ENCODE peak calls at places on chromosomes 16 and 17, in five cellular contexts. B, G, V, E and N are unnamed samples.

GRCh38 chr17:38879878-38880727 is 10.2 kb downstream of the LASP1 start:
- DNase-seq in B (no peak), G (no peak), V (peak), E (no peak), N (peak)

GRCh38 chr17:78342438-78343098 is 17.3 kb downstream of the SOCS3 start:
- DNase-seq in B (no peak), G (no peak), V (no peak), E (peak), N (no peak)

GRCh38 chr17:73584049-73584448 is 60.2 kb downstream of the SDK2 start:
- DNase-seq in B (no peak), G (no peak), V (no peak), E (no peak), N (no peak)

GRCh38 chr17:57514614-57515013 is 230.5 kb downstream of the CCDC182 start:
- DNase-seq in B (no peak), G (no peak), V (no peak), E (no peak), N (no peak)

GRCh38 chr17:8469964-8470363 is 34.3 kb downstream of the NDEL1 start:
- DNase-seq in B (no peak), G (no peak), V (no peak), E (no peak), N (no peak)

GRCh38 chr17:71472809-71473789 is 647.7 kb upstream of the SOX9 start:
- DNase-seq in B (no peak), G (peak), V (no peak), E (peak), N (peak)

GRCh38 chr17:6749519-6749918 is 6.3 kb upstream of the XAF1 start:
- DNase-seq in B (no peak), G (no peak), V (no peak), E (no peak), N (no peak)

GRCh38 chr16:27244363-27244755 is 24.2 kb downstream of the NSMCE1 start:
- DNase-seq in B (no peak), G (no peak), V (no peak), E (no peak), N (no peak)

GRCh38 chr16:80372341-80372740 is 168.5 kb upstream of the DYNLRB2 start:
- DNase-seq in B (no peak), G (no peak), V (no peak), E (no peak), N (no peak)

GRCh38 chr16:84662471-84662870 is 14.2 kb downstream of the KLHL36 start:
- DNase-seq in B (no peak), G (no peak), V (no peak), E (no peak), N (no peak)

GRCh38 chr17:36812762-36813161 is 124.5 kb upstream of the LHX1 start:
- DNase-seq in B (no peak), G (no peak), V (no peak), E (no peak), N (peak)

GRCh38 chr16:77788196-77789084 is at the start of gene VAT1L:
- DNase-seq in B (no peak), G (peak), V (peak), E (no peak), N (peak)

GRCh38 chr17:2144701-2145100 is 89.8 kb downstream of the HIC1 start:
- DNase-seq in B (no peak), G (no peak), V (no peak), E (no peak), N (no peak)

GRCh38 chr16:60686824-60687223 is 1349.4 kb downstream of the CDH8 start:
- DNase-seq in B (no peak), G (no peak), V (no peak), E (no peak), N (no peak)

GRCh38 chr17:5506307-5506706 is 19.9 kb downstream of the MIS12 start:
- DNase-seq in B (no peak), G (no peak), V (no peak), E (no peak), N (no peak)

GRCh38 chr16:68270353-68270752 is 6.0 kb downstream of the SLC7A6 start:
- DNase-seq in B (no peak), G (no peak), V (no peak), E (no peak), N (no peak)

GRCh38 chr17:77772461-77772897 is 186.0 kb upstream of the TNRC6C start:
- DNase-seq in B (no peak), G (peak), V (peak), E (peak), N (peak)

GRCh38 chr16:50360779-50361178 is 8.0 kb downstream of the BRD7 start:
- DNase-seq in B (no peak), G (no peak), V (no peak), E (no peak), N (no peak)

GRCh38 chr17:48024149-48025039 is 13.2 kb downstream of the COPZ2 start:
- DNase-seq in B (no peak), G (no peak), V (peak), E (peak), N (peak)

GRCh38 chr16:27983244-27983643 is 80.3 kb downstream of the GSG1L start:
- DNase-seq in B (no peak), G (no peak), V (no peak), E (no peak), N (no peak)

GRCh38 chr17:37179893-37180292 is 195.9 kb upstream of the C17orf78 start:
- DNase-seq in B (no peak), G (no peak), V (no peak), E (peak), N (no peak)

GRCh38 chr17:3964203-3965122 is at the start of gene ATP2A3:
- DNase-seq in B (no peak), G (peak), V (peak), E (no peak), N (peak)

GRCh38 chr17:4066210-4066609 is 76.6 kb downstream of the ZZEF1 start:
- DNase-seq in B (no peak), G (no peak), V (no peak), E (no peak), N (no peak)

GRCh38 chr17:68777243-68777855 is 176.2 kb upstream of the FAM20A start:
- DNase-seq in B (no peak), G (peak), V (peak), E (peak), N (peak)

GRCh38 chr17:58303981-58304734 is 23.4 kb upstream of the MPO start:
- DNase-seq in B (no peak), G (peak), V (peak), E (peak), N (peak)

GRCh38 chr16:56635441-56635967 is 3.0 kb upstream of the MT1A start:
- DNase-seq in B (no peak), G (no peak), V (peak), E (no peak), N (no peak)

GRCh38 chr17:15119928-15120327 is 145.2 kb downstream of the PMP22 start:
- DNase-seq in B (no peak), G (no peak), V (no peak), E (no peak), N (no peak)

GRCh38 chr16:14961405-14962186 is 13.2 kb upstream of the PDXDC1 start:
- DNase-seq in B (no peak), G (no peak), V (peak), E (no peak), N (no peak)

GRCh38 chr17:15463363-15463762 is 4.1 kb downstream of the CDRT4 start:
- DNase-seq in B (no peak), G (no peak), V (no peak), E (no peak), N (peak)

GRCh38 chr16:89404561-89404960 is 85.8 kb downstream of the ANKRD11 start:
- DNase-seq in B (no peak), G (no peak), V (no peak), E (no peak), N (no peak)

GRCh38 chr17:79910985-79911361 is 71.7 kb upstream of the CBX4 start:
- DNase-seq in B (no peak), G (no peak), V (no peak), E (no peak), N (no peak)

GRCh38 chr17:79907217-79907715 is 68.0 kb upstream of the CBX4 start:
- DNase-seq in B (no peak), G (no peak), V (no peak), E (no peak), N (peak)

GRCh38 chr17:79907855-79908254 is 68.6 kb upstream of the CBX4 start:
- DNase-seq in B (no peak), G (no peak), V (no peak), E (no peak), N (no peak)

GRCh38 chr17:79911430-79912399 is 72.5 kb upstream of the CBX4 start:
- DNase-seq in B (no peak), G (no peak), V (no peak), E (no peak), N (no peak)

GRCh38 chr17:79909121-79909520 is 69.9 kb upstream of the CBX4 start:
- DNase-seq in B (no peak), G (no peak), V (no peak), E (no peak), N (no peak)
- TF ChIP-seq ATF3 in B (no peak), G (no peak), V (no peak), E (no peak), N (no peak)

GRCh38 chr16:72023962-72024361 is 15.4 kb downstream of the DHODH start:
- DNase-seq in B (no peak), G (no peak), V (no peak), E (no peak), N (no peak)

GRCh38 chr16:72024862-72025382 is 16.4 kb downstream of the DHODH start:
- DNase-seq in B (no peak), G (no peak), V (no peak), E (no peak), N (no peak)

GRCh38 chr16:72018470-72018869 is 9.9 kb downstream of the DHODH start:
- DNase-seq in B (no peak), G (no peak), V (no peak), E (no peak), N (no peak)

GRCh38 chr16:72025404-72026114 is 17.0 kb downstream of the DHODH start:
- DNase-seq in B (no peak), G (no peak), V (no peak), E (no peak), N (no peak)

DNA sequence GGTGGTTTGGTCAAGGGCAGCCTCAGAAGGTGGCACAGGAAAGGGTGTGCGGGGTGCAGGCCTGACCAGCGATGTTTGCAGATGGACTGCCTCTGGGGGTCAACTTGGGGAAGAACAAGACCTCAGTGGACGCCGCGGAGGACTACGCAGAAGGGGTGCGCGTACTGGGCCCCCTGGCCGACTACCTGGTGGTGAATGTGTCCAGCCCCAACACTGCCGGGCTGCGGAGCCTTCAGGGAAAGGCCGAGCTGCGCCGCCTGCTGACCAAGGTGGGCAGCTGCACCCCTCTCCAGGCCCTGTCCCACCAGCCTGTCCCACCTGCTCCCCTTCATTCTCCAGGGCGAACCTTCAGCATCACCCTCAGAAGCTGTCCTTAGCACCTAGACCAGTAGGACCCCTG is 12.5 kb downstream of the DHODH start:
- DNase-seq in B (no peak), G (peak), V (peak), E (no peak), N (peak)
- TF ChIP-seq ATF3 in B (no peak), G (no peak), V (no peak), E (no peak), N (no peak)

GRCh38 chr17:50836826-50837225 is 1.4 kb downstream of the WFIKKN2 start:
- DNase-seq in B (no peak), G (no peak), V (no peak), E (no peak), N (no peak)

GRCh38 chr17:50833396-50834125 is 1.8 kb upstream of the WFIKKN2 start:
- DNase-seq in B (no peak), G (no peak), V (no peak), E (no peak), N (no peak)

GRCh38 chr17:50834126-50834785 is 1.1 kb upstream of the WFIKKN2 start:
- DNase-seq in B (no peak), G (no peak), V (no peak), E (no peak), N (no peak)

GRCh38 chr17:50835563-50836231 is at the start of gene WFIKKN2:
- DNase-seq in B (no peak), G (no peak), V (no peak), E (no peak), N (no peak)

GRCh38 chr17:50834786-50835562 is 412 bp upstream of the WFIKKN2 start:
- DNase-seq in B (no peak), G (no peak), V (no peak), E (no peak), N (no peak)
- TF ChIP-seq ATF3 in B (no peak), G (no peak), V (no peak), E (no peak), N (no peak)

DNA sequence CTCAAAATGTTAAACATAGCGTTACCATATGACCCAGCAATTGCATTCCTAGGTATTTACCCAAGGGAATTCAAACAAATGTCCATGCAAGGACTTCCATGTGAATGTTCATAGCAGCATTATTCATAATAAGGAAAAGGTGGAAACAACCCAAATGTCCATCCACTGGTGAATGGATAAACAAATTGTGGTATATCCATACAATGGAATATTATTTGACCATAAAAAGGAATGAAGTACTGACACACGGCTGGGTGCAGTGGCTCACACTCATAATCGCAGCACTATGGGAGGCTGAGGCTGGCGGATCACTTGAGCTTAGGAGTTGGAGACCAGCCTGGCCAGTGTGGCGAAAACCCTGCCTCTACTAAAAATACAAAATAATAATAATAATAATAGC is 24.1 kb upstream of the GOSR2 start:
- DNase-seq in B (no peak), G (no peak), V (no peak), E (no peak), N (no peak)
- TF ChIP-seq ATF3 in B (no peak), G (no peak), V (no peak), E (no peak), N (no peak)

GRCh38 chr17:40563371-40564052 is 1.8 kb downstream of the CCR7 start:
- DNase-seq in B (no peak), G (no peak), V (no peak), E (no peak), N (no peak)
- TF ChIP-seq ATF3 in B (no peak), G (no peak), V (no peak), E (no peak), N (no peak)